ENCODE peak calls at places on chromosomes 1 and 21, in four cellular contexts. Y, S, P and O are unnamed samples.

GRCh38 chr1:27567183-27567526 is 36.8 kb downstream of the AHDC1 start:
- DNase-seq in Y (no peak), S (no peak), P (no peak), O (no peak)

GRCh38 chr1:41371630-41372599 is 10.7 kb downstream of the FOXO6 start:
- DNase-seq in Y (no peak), S (peak), P (no peak), O (peak)

GRCh38 chr1:30001452-30002039 is 721.8 kb downstream of the MATN1 start:
- DNase-seq in Y (no peak), S (no peak), P (no peak), O (no peak)

GRCh38 chr1:115790846-115791245 is 22.3 kb upstream of the CASQ2 start:
- DNase-seq in Y (no peak), S (no peak), P (peak), O (no peak)

GRCh38 chr1:37595440-37596181 is at the start of gene GNL2:
- DNase-seq in Y (peak), S (peak), P (peak), O (peak)

GRCh38 chr21:28516996-28517592 is 475.6 kb downstream of the LTN1 start:
- DNase-seq in Y (no peak), S (peak), P (peak), O (peak)

GRCh38 chr1:204853446-204853845 is 17.2 kb upstream of the NFASC start:
- DNase-seq in Y (no peak), S (peak), P (no peak), O (no peak)

GRCh38 chr1:147669475-147670318 is 627 bp downstream of the ACP6 start:
- DNase-seq in Y (peak), S (peak), P (peak), O (peak)

GRCh38 chr1:238647877-238648276 is 738.5 kb upstream of the CHRM3 start:
- DNase-seq in Y (peak), S (peak), P (peak), O (no peak)

GRCh38 chr21:35614412-35614901 is 445.9 kb downstream of the SETD4 start:
- DNase-seq in Y (peak), S (no peak), P (peak), O (no peak)

GRCh38 chr1:84759756-84760155 is 69.5 kb upstream of the SSX2IP start:
- DNase-seq in Y (no peak), S (peak), P (no peak), O (no peak)

GRCh38 chr1:155499953-155500621 is 62.5 kb downstream of the ASH1L start:
- DNase-seq in Y (no peak), S (no peak), P (peak), O (no peak)

GRCh38 chr1:145786271-145786670 is 37.6 kb downstream of the RNF115 start:
- DNase-seq in Y (no peak), S (no peak), P (no peak), O (no peak)

GRCh38 chr1:119040906-119041305 is 52.8 kb upstream of the TBX15 start:
- DNase-seq in Y (peak), S (no peak), P (no peak), O (no peak)

GRCh38 chr1:119046429-119047039 is 58.4 kb upstream of the TBX15 start:
- DNase-seq in Y (peak), S (no peak), P (peak), O (no peak)

GRCh38 chr1:119047040-119047438 is 58.9 kb upstream of the TBX15 start:
- DNase-seq in Y (peak), S (no peak), P (peak), O (no peak)

GRCh38 chr1:119048624-119049404 is 60.7 kb upstream of the TBX15 start:
- DNase-seq in Y (no peak), S (no peak), P (no peak), O (no peak)

GRCh38 chr1:119045091-119045746 is 57.1 kb upstream of the TBX15 start:
- DNase-seq in Y (no peak), S (no peak), P (no peak), O (no peak)
- H3K27ac ChIP-seq in Y (no peak), S (no peak), P (no peak), O (no peak)

GRCh38 chr1:25562101-25562927 is 18.9 kb downstream of the LDLRAP1 start:
- DNase-seq in Y (no peak), S (no peak), P (no peak), O (no peak)
- H3K27ac ChIP-seq in Y (no peak), S (no peak), P (no peak), O (no peak)

DNA sequence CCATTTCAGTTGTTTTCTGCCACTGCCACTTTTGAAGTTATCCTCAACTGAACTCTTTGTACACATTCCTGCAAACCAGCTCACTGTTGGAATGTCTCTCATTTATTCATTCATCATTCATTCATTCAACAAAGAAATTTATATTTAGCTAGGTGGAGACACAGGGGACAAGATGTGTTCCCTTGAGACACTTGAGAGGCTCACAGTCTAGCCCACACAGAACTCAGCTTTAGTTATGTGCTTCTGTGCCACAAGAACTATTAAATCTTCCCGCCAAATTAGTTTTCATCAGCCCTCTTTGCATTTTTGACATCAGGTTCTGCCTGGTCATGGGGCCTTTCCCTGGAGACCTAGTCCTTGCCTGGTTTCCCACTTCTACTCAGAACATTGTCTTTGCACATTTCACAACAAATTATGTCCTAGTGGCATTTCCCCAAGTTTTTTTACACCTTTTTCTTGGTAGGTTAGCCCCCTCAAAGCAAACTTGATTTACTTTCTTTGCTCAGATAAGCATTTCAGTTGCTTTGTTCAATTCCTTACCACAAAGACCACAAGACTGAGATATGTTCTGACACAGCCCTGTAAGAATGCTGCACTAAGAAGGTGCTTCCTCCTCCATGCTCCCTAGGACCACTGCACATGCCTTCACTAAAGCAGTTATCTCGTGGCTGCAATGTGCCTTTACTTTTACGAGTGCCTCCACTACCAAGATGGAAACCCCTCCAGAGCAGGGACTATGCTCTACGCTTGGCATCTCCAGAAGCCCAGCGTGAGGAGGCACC is 31.0 kb downstream of the ILDR2 start:
- DNase-seq in Y (peak), S (no peak), P (peak), O (no peak)
- H3K27ac ChIP-seq in Y (no peak), S (no peak), P (no peak), O (no peak)

GRCh38 chr1:33050221-33051076 is 13.8 kb upstream of the AK2 start:
- DNase-seq in Y (peak), S (no peak), P (peak), O (no peak)
- H3K27ac ChIP-seq in Y (peak), S (no peak), P (peak), O (no peak)

DNA sequence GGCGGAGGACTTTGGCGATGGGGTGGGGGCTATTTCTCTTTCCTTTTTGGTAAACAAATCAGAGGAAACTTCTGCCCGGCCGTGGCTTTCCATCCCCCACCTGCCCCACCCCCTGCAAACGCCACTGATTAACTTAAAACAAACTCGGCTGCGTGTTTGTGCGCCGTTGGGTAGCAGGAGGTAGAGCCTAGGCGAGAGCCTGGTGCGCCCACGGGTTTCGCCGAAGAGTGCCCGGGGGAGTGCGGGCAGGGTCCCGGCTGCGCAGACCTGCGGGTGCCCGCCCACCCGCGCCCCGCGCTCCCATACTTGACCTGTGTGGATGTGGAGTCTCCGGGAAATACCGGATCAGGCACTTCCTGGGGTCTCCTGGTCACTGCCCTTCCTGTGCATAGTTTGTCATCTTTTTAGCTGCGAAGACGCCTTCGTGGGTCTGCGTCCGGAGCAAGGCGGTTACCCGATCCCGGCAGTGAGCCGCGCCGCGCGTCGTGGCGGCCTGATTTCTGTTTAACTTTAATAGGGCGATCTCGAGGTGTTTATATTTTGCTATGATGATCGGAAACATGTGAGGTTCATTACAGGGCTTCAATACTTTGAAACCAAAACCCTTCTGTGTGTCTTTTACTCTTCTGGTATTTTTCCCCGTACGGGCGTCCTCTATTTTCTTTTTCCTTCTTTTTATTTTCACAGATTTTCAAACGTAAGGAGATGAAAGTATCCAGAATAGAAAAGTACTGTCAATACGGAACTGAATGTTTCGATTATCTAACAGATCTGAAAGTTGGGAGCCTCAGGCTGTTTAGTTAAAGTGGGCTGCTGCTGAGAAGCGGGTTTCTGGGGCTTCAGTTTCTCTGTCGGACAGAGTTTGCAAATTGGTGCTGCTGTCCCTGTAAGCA is 15.2 kb downstream of the NR5A2 start:
- DNase-seq in Y (no peak), S (peak), P (no peak), O (no peak)
- H3K27ac ChIP-seq in Y (no peak), S (no peak), P (no peak), O (no peak)

DNA sequence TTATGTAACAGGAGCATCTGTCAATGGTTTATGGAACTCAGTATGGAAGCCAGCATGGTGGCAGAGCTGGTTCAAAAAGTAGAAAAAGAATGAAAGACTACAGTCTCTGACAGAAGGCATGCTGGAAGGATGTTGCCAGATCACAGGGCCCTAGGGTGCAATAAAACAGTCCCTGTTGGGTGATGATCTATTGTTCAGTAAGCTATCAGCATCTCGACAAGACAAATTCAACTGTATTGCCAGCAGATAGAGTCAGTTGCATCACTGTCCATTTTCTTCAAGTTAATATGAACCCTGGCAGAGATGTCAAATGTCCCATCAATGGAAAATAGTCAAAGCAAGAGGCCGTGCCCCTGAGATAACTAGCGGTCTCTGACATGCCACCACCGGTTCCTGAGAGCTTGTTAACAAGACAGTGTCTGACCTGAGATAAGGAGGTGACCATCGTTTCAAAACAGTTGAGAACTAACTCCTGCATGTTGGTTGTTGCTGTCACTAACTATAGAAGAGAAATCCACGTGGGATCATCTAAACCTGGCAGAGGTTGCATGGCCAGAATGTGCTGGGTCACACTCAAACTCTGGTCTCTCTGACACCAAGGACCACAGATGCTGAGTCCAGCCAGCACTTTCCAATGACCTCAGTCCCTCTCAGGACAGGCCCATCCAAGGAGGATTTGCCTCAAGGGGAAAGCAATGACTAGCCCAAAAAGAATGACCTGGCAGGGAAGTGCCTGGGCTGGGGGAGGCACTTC is 125.9 kb downstream of the RIPK4 start:
- DNase-seq in Y (peak), S (no peak), P (no peak), O (no peak)
- H3K27ac ChIP-seq in Y (no peak), S (no peak), P (peak), O (peak)

GRCh38 chr21:36783612-36784383 is 84.9 kb downstream of the SIM2 start:
- DNase-seq in Y (peak), S (no peak), P (peak), O (no peak)
- H3K27ac ChIP-seq in Y (peak), S (no peak), P (no peak), O (no peak)